ENCODE peak calls at places on chromosome 15, in ten cellular contexts. One of them, this sample, is unnamed.

GRCh38 chr15:74776851-74777768 is 4.8 kb upstream of the CSK start:
- DNase-seq in epithelial cell of esophagus: no peak
- DNase-seq in astrocyte of the cerebellum: no peak
- DNase-seq in WERI-Rb-1: no peak
- DNase-seq in AG04450: no peak
- DNase-seq in A673: peak; percentile 87
- DNase-seq in BE2C: peak; percentile 42
- DNase-seq in HL-60: peak; percentile 76
- DNase-seq in fibroblast of mammary gland: no peak
- DNase-seq in stomach: no peak
- DNase-seq in this sample: peak; percentile 31

GRCh38 chr15:27119695-27120266 is 148.8 kb downstream of the GABRG3 start:
- DNase-seq in epithelial cell of esophagus: no peak
- DNase-seq in astrocyte of the cerebellum: no peak
- DNase-seq in WERI-Rb-1: no peak
- DNase-seq in AG04450: no peak
- DNase-seq in A673: no peak
- DNase-seq in BE2C: no peak
- DNase-seq in HL-60: no peak
- DNase-seq in fibroblast of mammary gland: no peak
- DNase-seq in stomach: no peak
- DNase-seq in this sample: no peak

GRCh38 chr15:59222106-59222505 is 15.5 kb downstream of the LDHAL6B start:
- DNase-seq in epithelial cell of esophagus: no peak
- DNase-seq in astrocyte of the cerebellum: peak; percentile 42
- DNase-seq in WERI-Rb-1: no peak
- DNase-seq in AG04450: peak; percentile 68
- DNase-seq in A673: no peak
- DNase-seq in BE2C: no peak
- DNase-seq in HL-60: no peak
- DNase-seq in fibroblast of mammary gland: peak; percentile 86
- DNase-seq in stomach: no peak
- DNase-seq in this sample: peak; percentile 73

GRCh38 chr15:74340139-74340538 is 27.3 kb downstream of the CYP11A1 start:
- DNase-seq in epithelial cell of esophagus: peak; percentile 78
- DNase-seq in astrocyte of the cerebellum: no peak
- DNase-seq in WERI-Rb-1: no peak
- DNase-seq in AG04450: no peak
- DNase-seq in A673: no peak
- DNase-seq in BE2C: no peak
- DNase-seq in HL-60: peak; percentile 63
- DNase-seq in fibroblast of mammary gland: peak; percentile 45
- DNase-seq in stomach: no peak
- DNase-seq in this sample: peak; percentile 34

GRCh38 chr15:78316211-78317077 is 17.0 kb upstream of the SKIC8 start:
- DNase-seq in epithelial cell of esophagus: peak; percentile 34
- DNase-seq in astrocyte of the cerebellum: no peak
- DNase-seq in WERI-Rb-1: peak; percentile 44
- DNase-seq in AG04450: no peak
- DNase-seq in A673: peak; percentile 28
- DNase-seq in BE2C: no peak
- DNase-seq in HL-60: no peak
- DNase-seq in fibroblast of mammary gland: no peak
- DNase-seq in stomach: peak; percentile 61
- DNase-seq in this sample: no peak

GRCh38 chr15:31171731-31172130 is 70.2 kb upstream of the TRPM1 start:
- DNase-seq in epithelial cell of esophagus: no peak
- DNase-seq in astrocyte of the cerebellum: no peak
- DNase-seq in WERI-Rb-1: no peak
- DNase-seq in AG04450: no peak
- DNase-seq in A673: no peak
- DNase-seq in BE2C: no peak
- DNase-seq in HL-60: no peak
- DNase-seq in fibroblast of mammary gland: no peak
- DNase-seq in stomach: no peak
- DNase-seq in this sample: no peak

GRCh38 chr15:43922021-43922420 is 95.2 kb downstream of the WDR76 start:
- DNase-seq in epithelial cell of esophagus: peak; percentile 69
- DNase-seq in astrocyte of the cerebellum: no peak
- DNase-seq in WERI-Rb-1: no peak
- DNase-seq in AG04450: peak; percentile 21
- DNase-seq in A673: no peak
- DNase-seq in BE2C: no peak
- DNase-seq in HL-60: no peak
- DNase-seq in fibroblast of mammary gland: peak; percentile 34
- DNase-seq in stomach: no peak
- DNase-seq in this sample: no peak

GRCh38 chr15:80556694-80557367 is 138.3 kb upstream of the ABHD17C start:
- DNase-seq in epithelial cell of esophagus: no peak
- DNase-seq in astrocyte of the cerebellum: no peak
- DNase-seq in WERI-Rb-1: no peak
- DNase-seq in AG04450: no peak
- DNase-seq in A673: no peak
- DNase-seq in BE2C: no peak
- DNase-seq in HL-60: no peak
- DNase-seq in fibroblast of mammary gland: peak; percentile 88
- DNase-seq in stomach: no peak
- DNase-seq in this sample: no peak

GRCh38 chr15:37581866-37582532 is 352.4 kb upstream of the TMCO5A start:
- DNase-seq in epithelial cell of esophagus: no peak
- DNase-seq in astrocyte of the cerebellum: no peak
- DNase-seq in WERI-Rb-1: no peak
- DNase-seq in AG04450: no peak
- DNase-seq in A673: no peak
- DNase-seq in BE2C: no peak
- DNase-seq in HL-60: no peak
- DNase-seq in fibroblast of mammary gland: no peak
- DNase-seq in stomach: no peak
- DNase-seq in this sample: no peak

GRCh38 chr15:29934251-29934650 is 112.0 kb upstream of the TJP1 start:
- DNase-seq in epithelial cell of esophagus: peak; percentile 87
- DNase-seq in astrocyte of the cerebellum: no peak
- DNase-seq in WERI-Rb-1: no peak
- DNase-seq in AG04450: no peak
- DNase-seq in A673: no peak
- DNase-seq in BE2C: no peak
- DNase-seq in HL-60: no peak
- DNase-seq in fibroblast of mammary gland: peak; percentile 86
- DNase-seq in stomach: no peak
- DNase-seq in this sample: peak; percentile 65

GRCh38 chr15:77649019-77649418 is 16.3 kb upstream of the LINGO1 start:
- DNase-seq in epithelial cell of esophagus: no peak
- DNase-seq in astrocyte of the cerebellum: no peak
- DNase-seq in WERI-Rb-1: no peak
- DNase-seq in AG04450: no peak
- DNase-seq in A673: no peak
- DNase-seq in BE2C: no peak
- DNase-seq in HL-60: no peak
- DNase-seq in fibroblast of mammary gland: no peak
- DNase-seq in stomach: no peak
- DNase-seq in this sample: no peak

GRCh38 chr15:78263907-78264303 is 457 bp upstream of the DNAJA4 start:
- DNase-seq in epithelial cell of esophagus: no peak
- DNase-seq in astrocyte of the cerebellum: no peak
- DNase-seq in WERI-Rb-1: no peak
- DNase-seq in AG04450: no peak
- DNase-seq in A673: no peak
- DNase-seq in BE2C: no peak
- DNase-seq in HL-60: no peak
- DNase-seq in fibroblast of mammary gland: no peak
- DNase-seq in stomach: peak; percentile 35
- DNase-seq in this sample: no peak

GRCh38 chr15:48186271-48186670 is 5.2 kb upstream of the CTXN2 start:
- DNase-seq in epithelial cell of esophagus: no peak
- DNase-seq in astrocyte of the cerebellum: no peak
- DNase-seq in WERI-Rb-1: no peak
- DNase-seq in AG04450: no peak
- DNase-seq in A673: peak; percentile 54
- DNase-seq in BE2C: no peak
- DNase-seq in HL-60: no peak
- DNase-seq in fibroblast of mammary gland: no peak
- DNase-seq in stomach: no peak
- DNase-seq in this sample: no peak

GRCh38 chr15:48190932-48191573 is 412 bp upstream of the CTXN2 start:
- DNase-seq in epithelial cell of esophagus: peak; percentile 80
- DNase-seq in astrocyte of the cerebellum: peak; percentile 65
- DNase-seq in WERI-Rb-1: no peak
- DNase-seq in AG04450: peak; percentile 24
- DNase-seq in A673: peak; percentile 85
- DNase-seq in BE2C: peak; percentile 51
- DNase-seq in HL-60: peak; percentile 3
- DNase-seq in fibroblast of mammary gland: peak; percentile 64
- DNase-seq in stomach: peak; percentile 52
- DNase-seq in this sample: peak; percentile 64

DNA sequence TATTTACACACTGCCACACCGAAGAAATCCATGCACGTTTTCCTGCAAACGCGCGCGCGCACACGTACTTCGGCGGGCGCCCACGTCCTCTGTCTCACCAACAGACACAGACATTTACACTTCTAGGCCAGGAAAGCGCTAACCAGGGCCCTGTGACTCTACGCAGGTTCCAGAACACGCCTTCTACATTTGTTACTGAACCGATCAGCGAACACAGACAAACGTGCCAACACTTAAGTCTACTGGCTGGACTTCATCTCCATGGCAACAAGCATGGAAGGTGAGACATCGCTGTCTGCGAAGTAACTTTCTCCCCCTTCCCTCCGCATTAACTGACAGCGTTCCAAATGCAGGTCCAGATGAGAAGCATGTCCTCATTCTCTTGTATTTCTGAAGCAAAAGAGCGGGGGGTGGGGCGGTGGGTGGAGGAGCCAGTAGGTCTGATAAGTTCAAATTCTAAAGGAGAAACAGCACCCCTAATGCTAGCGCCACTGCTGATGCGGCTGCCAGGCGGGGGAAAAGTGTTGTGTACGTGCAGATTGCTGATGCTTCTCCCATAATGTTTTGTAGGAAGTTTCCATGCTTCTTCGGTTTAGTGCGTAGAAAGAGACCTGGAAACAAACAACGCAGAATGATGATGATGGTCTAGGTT is at the start of gene CTXN2:
- DNase-seq in epithelial cell of esophagus: peak; percentile 24
- DNase-seq in astrocyte of the cerebellum: no peak
- DNase-seq in WERI-Rb-1: no peak
- DNase-seq in AG04450: no peak
- DNase-seq in A673: no peak
- DNase-seq in BE2C: peak; percentile 30
- DNase-seq in HL-60: no peak
- DNase-seq in fibroblast of mammary gland: no peak
- DNase-seq in stomach: no peak
- DNase-seq in this sample: no peak
- H3K4me3 ChIP-seq in epithelial cell of esophagus: no peak within 1 kb of the TSS
- H3K4me3 ChIP-seq in astrocyte of the cerebellum: peak within 1 kb of the TSS; percentile 26
- H3K4me3 ChIP-seq in WERI-Rb-1: no peak within 1 kb of the TSS
- H3K4me3 ChIP-seq in AG04450: no peak within 1 kb of the TSS
- H3K4me3 ChIP-seq in A673: no peak within 1 kb of the TSS
- H3K4me3 ChIP-seq in BE2C: peak within 1 kb of the TSS; percentile 78
- H3K4me3 ChIP-seq in HL-60: no peak within 1 kb of the TSS
- H3K4me3 ChIP-seq in fibroblast of mammary gland: no peak within 1 kb of the TSS
- H3K4me3 ChIP-seq in stomach: no peak within 1 kb of the TSS
- H3K4me3 ChIP-seq in this sample: no peak within 1 kb of the TSS

DNA sequence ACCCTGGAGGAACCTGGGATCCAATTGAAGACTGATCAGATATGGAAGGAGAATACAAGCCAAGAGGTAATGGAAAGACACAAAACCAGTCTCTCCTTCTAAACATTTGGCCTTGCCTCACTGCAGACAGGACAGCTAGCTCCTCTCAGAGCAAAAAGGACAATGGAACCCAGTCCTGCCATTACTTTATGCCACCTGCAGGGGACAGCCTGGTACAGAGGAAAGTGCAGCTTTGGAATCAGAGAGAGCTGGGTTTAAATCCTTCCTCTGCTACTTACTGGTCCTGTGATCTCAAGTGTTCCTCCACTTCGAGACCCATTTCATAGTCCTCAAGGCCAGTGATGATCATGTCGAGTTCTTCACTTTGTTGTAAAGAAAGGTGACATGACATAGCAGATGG is 159.4 kb upstream of the SMAD3 start:
- DNase-seq in epithelial cell of esophagus: no peak
- DNase-seq in astrocyte of the cerebellum: no peak
- DNase-seq in WERI-Rb-1: no peak
- DNase-seq in AG04450: no peak
- DNase-seq in A673: no peak
- DNase-seq in BE2C: no peak
- DNase-seq in HL-60: no peak
- DNase-seq in fibroblast of mammary gland: no peak
- DNase-seq in stomach: no peak
- DNase-seq in this sample: no peak
- TF ChIP-seq CTCF in epithelial cell of esophagus: peak; percentile 25
- TF ChIP-seq CTCF in astrocyte of the cerebellum: no peak
- TF ChIP-seq CTCF in WERI-Rb-1: peak; percentile 70
- TF ChIP-seq CTCF in AG04450: no peak
- TF ChIP-seq CTCF in A673: peak; percentile 41
- TF ChIP-seq CTCF in BE2C: peak; percentile 30
- TF ChIP-seq CTCF in HL-60: peak; percentile 14
- TF ChIP-seq CTCF in fibroblast of mammary gland: peak; percentile 29
- TF ChIP-seq CTCF in stomach: no peak
- TF ChIP-seq CTCF in this sample: peak; percentile 16

GRCh38 chr15:70627734-70628541 is 135.4 kb downstream of the UACA start:
- DNase-seq in epithelial cell of esophagus: no peak
- DNase-seq in astrocyte of the cerebellum: peak; percentile 62
- DNase-seq in WERI-Rb-1: peak; percentile 25
- DNase-seq in AG04450: no peak
- DNase-seq in A673: peak; percentile 87
- DNase-seq in BE2C: no peak
- DNase-seq in HL-60: no peak
- DNase-seq in fibroblast of mammary gland: peak; percentile 49
- DNase-seq in stomach: no peak
- DNase-seq in this sample: no peak
- H3K4me3 ChIP-seq in epithelial cell of esophagus: no peak overlapping the region
- H3K4me3 ChIP-seq in astrocyte of the cerebellum: no peak overlapping the region
- H3K4me3 ChIP-seq in WERI-Rb-1: no peak overlapping the region
- H3K4me3 ChIP-seq in AG04450: no peak overlapping the region
- H3K4me3 ChIP-seq in A673: no peak overlapping the region
- H3K4me3 ChIP-seq in BE2C: peak overlapping the region; percentile 11
- H3K4me3 ChIP-seq in HL-60: no peak overlapping the region
- H3K4me3 ChIP-seq in fibroblast of mammary gland: no peak overlapping the region
- H3K4me3 ChIP-seq in stomach: no peak overlapping the region
- H3K4me3 ChIP-seq in this sample: no peak overlapping the region

DNA sequence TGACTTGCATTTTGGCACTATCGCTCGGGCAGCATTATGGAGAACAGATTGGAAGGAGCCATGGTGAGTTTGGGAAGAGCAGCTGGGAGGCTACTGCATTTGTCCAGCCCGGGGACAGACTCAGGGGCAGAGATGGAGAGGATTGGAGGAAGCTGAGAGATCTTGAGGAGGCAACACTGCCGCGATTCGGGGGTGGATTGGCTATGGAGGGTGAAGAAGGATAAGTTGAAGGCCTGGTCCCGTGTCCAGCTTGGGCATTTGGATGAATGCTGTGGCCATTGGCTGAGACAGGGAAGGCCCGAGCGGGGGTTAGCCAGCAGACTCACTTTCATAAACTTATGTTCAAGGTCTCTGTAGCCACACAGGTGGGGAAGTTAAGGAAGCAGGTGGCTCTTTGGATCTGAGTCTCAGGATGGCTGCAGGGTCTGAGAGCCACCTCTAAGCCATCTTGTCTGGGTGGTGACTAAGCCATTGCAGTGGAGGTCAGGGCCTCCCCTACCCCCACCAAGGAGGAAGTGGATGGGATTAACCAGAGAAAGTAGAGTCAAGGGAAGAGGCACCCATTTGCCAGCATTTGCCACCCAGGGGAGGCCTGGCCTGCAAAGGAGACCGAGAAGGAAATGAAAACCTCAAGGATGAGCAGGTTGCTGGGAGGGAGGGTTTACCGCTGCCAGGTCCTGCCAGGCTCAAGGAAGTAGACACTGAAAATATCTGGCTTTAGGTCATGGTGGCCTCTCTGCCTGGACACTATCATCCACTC is 144.0 kb upstream of the TLE3 start:
- DNase-seq in epithelial cell of esophagus: no peak
- DNase-seq in astrocyte of the cerebellum: no peak
- DNase-seq in WERI-Rb-1: no peak
- DNase-seq in AG04450: no peak
- DNase-seq in A673: no peak
- DNase-seq in BE2C: no peak
- DNase-seq in HL-60: no peak
- DNase-seq in fibroblast of mammary gland: no peak
- DNase-seq in stomach: no peak
- DNase-seq in this sample: no peak
- TF ChIP-seq CTCF in epithelial cell of esophagus: no peak
- TF ChIP-seq CTCF in astrocyte of the cerebellum: no peak
- TF ChIP-seq CTCF in WERI-Rb-1: no peak
- TF ChIP-seq CTCF in AG04450: no peak
- TF ChIP-seq CTCF in A673: no peak
- TF ChIP-seq CTCF in BE2C: no peak
- TF ChIP-seq CTCF in HL-60: no peak
- TF ChIP-seq CTCF in fibroblast of mammary gland: no peak
- TF ChIP-seq CTCF in stomach: no peak
- TF ChIP-seq CTCF in this sample: no peak

This sample was measured in cardiac fibroblast.